ENCODE peak calls at places on chromosomes 3 and 15, in eight cellular contexts. O is HTR-8/SVneo, X is iPS-NIHi11, Y is NCI-H774, R is GM23338, Q is T47D, T is heart left ventricle, L is GM10248. A is an unnamed sample.

GRCh38 chr3:87132801-87133200 is 94.3 kb upstream of the CHMP2B start:
- DNase-seq in Y (no peak), O (no peak), X (no peak), Q (no peak), T (no peak), R (peak), L (no peak), A (no peak)

GRCh38 chr3:45109736-45110135 is 36.4 kb downstream of the CDCP1 start:
- DNase-seq in O (no peak), Y (no peak), R (no peak), L (no peak), T (no peak), X (no peak), Q (no peak), A (no peak)

GRCh38 chr3:52220380-52221026 is 4.9 kb downstream of the TLR9 start:
- DNase-seq in L (peak), X (peak), Q (peak), T (peak), R (peak), O (peak), Y (peak), A (peak)

GRCh38 chr3:14725015-14725431 is 50.1 kb downstream of the C3orf20 start:
- DNase-seq in L (no peak), Q (peak), O (no peak), R (no peak), Y (no peak), X (no peak), T (no peak), A (no peak)

GRCh38 chr3:138479355-138479964 is 45.0 kb downstream of the ESYT3 start:
- DNase-seq in R (peak), Q (peak), X (peak), T (no peak), L (peak), Y (peak), O (peak), A (no peak)

GRCh38 chr3:65039754-65040210 is 352.0 kb upstream of the ADAMTS9 start:
- DNase-seq in O (no peak), R (no peak), Q (no peak), T (no peak), Y (no peak), X (no peak), L (no peak), A (no peak)

GRCh38 chr15:98653686-98654085 is 5.3 kb downstream of the IGF1R start:
- DNase-seq in Y (no peak), O (no peak), L (no peak), X (no peak), R (no peak), Q (no peak), T (no peak), A (no peak)

GRCh38 chr3:172140499-172141391 is 101.4 kb downstream of the FNDC3B start:
- DNase-seq in Y (no peak), R (peak), O (peak), X (no peak), Q (peak), L (no peak), T (no peak), A (no peak)

GRCh38 chr3:64684715-64685261 is 3.0 kb downstream of the ADAMTS9 start:
- DNase-seq in Q (no peak), Y (no peak), O (no peak), R (peak), L (no peak), X (no peak), T (peak), A (no peak)

GRCh38 chr15:99403597-99403996 is 152.3 kb downstream of the LRRC28 start:
- DNase-seq in L (no peak), Q (no peak), R (no peak), T (no peak), X (no peak), Y (no peak), O (no peak), A (no peak)

GRCh38 chr3:63613561-63613960 is 38.9 kb upstream of the SNTN start:
- DNase-seq in Y (no peak), Q (no peak), T (no peak), O (no peak), X (no peak), L (no peak), R (no peak), A (no peak)

GRCh38 chr15:74010929-74011540 is 16.5 kb downstream of the PML start:
- DNase-seq in O (no peak), X (no peak), R (no peak), T (no peak), Y (no peak), L (no peak), Q (no peak), A (no peak)

GRCh38 chr3:33096103-33096868 is 660 bp downstream of the GLB1 start:
- DNase-seq in T (peak), Y (peak), X (peak), L (peak), Q (peak), R (peak), O (peak), A (peak)

GRCh38 chr3:32257042-32257441 is 18.6 kb downstream of the CMTM8 start:
- DNase-seq in T (no peak), R (no peak), Q (no peak), L (no peak), Y (no peak), O (no peak), X (no peak), A (no peak)

GRCh38 chr3:185552358-185552877 is at the start of gene LIPH:
- DNase-seq in R (peak), L (peak), X (peak), T (no peak), O (peak), Q (peak), Y (peak), A (no peak)

GRCh38 chr15:99511529-99511864 is 54.3 kb upstream of the MEF2A start:
- DNase-seq in Q (no peak), O (no peak), R (no peak), Y (no peak), T (no peak), X (no peak), L (no peak), A (no peak)

GRCh38 chr15:74653426-74654082 is 37.9 kb downstream of the CLK3 start:
- DNase-seq in Q (no peak), R (no peak), L (no peak), X (no peak), Y (no peak), O (no peak), T (no peak), A (no peak)

GRCh38 chr3:8557298-8557697 is 55.7 kb downstream of the LMCD1 start:
- DNase-seq in L (no peak), O (no peak), R (no peak), Y (no peak), T (no peak), X (no peak), Q (peak), A (no peak)

GRCh38 chr3:52225452-52226228 is at the start of gene TLR9:
- DNase-seq in Q (no peak), T (no peak), X (no peak), L (peak), R (no peak), O (no peak), Y (no peak), A (peak)

GRCh38 chr3:135199137-135199536 is 404.1 kb downstream of the EPHB1 start:
- DNase-seq in Q (no peak), L (no peak), O (no peak), Y (no peak), T (no peak), R (no peak), X (no peak), A (no peak)

GRCh38 chr3:149382518-149382917 is 5.1 kb upstream of the TM4SF1 start:
- DNase-seq in L (no peak), O (no peak), Y (no peak), R (no peak), Q (no peak), X (no peak), T (no peak), A (no peak)

GRCh38 chr3:197736010-197736490 is 654 bp downstream of the RUBCN start:
- DNase-seq in X (peak), Y (no peak), L (peak), Q (peak), O (no peak), R (peak), T (peak), A (peak)

GRCh38 chr3:47867451-47868017 is 64.6 kb downstream of the DHX30 start:
- DNase-seq in O (no peak), X (no peak), L (no peak), R (no peak), T (no peak), Y (no peak), Q (no peak), A (peak)

A was measured in spleen.